ENCODE peak calls at places on chromosomes 4 and X, in nine cellular contexts. Y is glomerular endothelial cell; M is activated CD4-positive, CD25-positive, alpha-beta regulatory T cell; W is EL; I is NCI-H460; L is activated CD4-positive, alpha-beta T cell treated with anti-CD3 and anti-CD28 coated beads, Interleukin-2, amount 10 ng/mL, durations not matched to agents 7 days and 5 days; O is iris pigment epithelial cell; B is H54; D is GM12892. Q is an unnamed sample.
A peak's percentile ranks its signal among the peaks of the same experiment; 100 is the strongest.

GRCh38 chrX:26845051-26845450 is 618.1 kb downstream of the PPP4R3C start:
- DNase-seq in Y (peak; percentile 23), M (no peak), W (no peak), I (no peak), L (no peak), O (peak; percentile 85), B (no peak), D (no peak), Q (no peak)

GRCh38 chr4:122045533-122045932 is 93.7 kb upstream of the TRPC3 start:
- DNase-seq in Y (peak; percentile 88), M (no peak), W (peak; percentile 99), I (peak; percentile 33), L (no peak), O (peak; percentile 90), B (peak; percentile 9), D (no peak), Q (peak; percentile 94)

GRCh38 chr4:150126201-150126879 is 48.1 kb downstream of the DCLK2 start:
- DNase-seq in Y (no peak), M (no peak), W (peak; percentile 53), I (no peak), L (no peak), O (peak; percentile 76), B (no peak), D (no peak), Q (peak; percentile 51)

GRCh38 chrX:115234220-115234557 is 293 bp upstream of the LRCH2 start:
- DNase-seq in Y (no peak), M (no peak), W (no peak), I (no peak), L (no peak), O (peak; percentile 43), B (no peak), D (no peak), Q (no peak)

GRCh38 chrX:88135735-88136134 is 611.3 kb upstream of the CPXCR1 start:
- DNase-seq in Y (no peak), M (no peak), W (no peak), I (peak; percentile 19), L (no peak), O (peak; percentile 0), B (no peak), D (no peak), Q (no peak)

GRCh38 chr4:25949166-25949748 is 35.2 kb downstream of the SMIM20 start:
- DNase-seq in Y (no peak), M (no peak), W (no peak), I (no peak), L (no peak), O (no peak), B (no peak), D (no peak), Q (no peak)

GRCh38 chr4:102869569-102870227 is 906 bp downstream of the CISD2 start:
- DNase-seq in Y (peak; percentile 16), M (no peak), W (no peak), I (no peak), L (no peak), O (no peak), B (no peak), D (no peak), Q (no peak)

GRCh38 chrX:153649178-153649914 is 2.3 kb downstream of the DUSP9 start:
- DNase-seq in Y (no peak), M (no peak), W (peak; percentile 10), I (peak; percentile 54), L (peak; percentile 37), O (no peak), B (peak; percentile 71), D (peak; percentile 69), Q (no peak)

GRCh38 chrX:108304210-108304609 is 134.0 kb downstream of the COL4A6 start:
- DNase-seq in Y (no peak), M (no peak), W (no peak), I (no peak), L (no peak), O (no peak), B (no peak), D (no peak), Q (no peak)

GRCh38 chr4:148116264-148116663 is 325.9 kb downstream of the NR3C2 start:
- DNase-seq in Y (no peak), M (no peak), W (peak; percentile 18), I (no peak), L (no peak), O (peak; percentile 87), B (no peak), D (no peak), Q (peak; percentile 23)

GRCh38 chrX:1150569-1151347 is 61.7 kb downstream of the CRLF2 start:
- DNase-seq in Y (no peak), M (no peak), W (no peak), I (no peak), L (no peak), O (no peak), B (no peak), D (no peak), Q (no peak)

GRCh38 chr4:135371137-135371536 is 1169.5 kb upstream of the PABPC4L start:
- DNase-seq in Y (no peak), M (no peak), W (no peak), I (peak; percentile 2), L (no peak), O (no peak), B (no peak), D (no peak), Q (no peak)

GRCh38 chr4:54322817-54323417 is 93.8 kb downstream of the PDGFRA start:
- DNase-seq in Y (peak; percentile 22), M (no peak), W (peak; percentile 63), I (peak; percentile 52), L (peak; percentile 59), O (peak; percentile 57), B (peak; percentile 49), D (peak; percentile 38), Q (peak; percentile 45)

GRCh38 chr4:87262886-87263285 is 42.5 kb upstream of the KLHL8 start:
- DNase-seq in Y (no peak), M (no peak), W (no peak), I (no peak), L (no peak), O (no peak), B (no peak), D (no peak), Q (no peak)

GRCh38 chr4:165909947-165910346 is 36.9 kb downstream of the TLL1 start:
- DNase-seq in Y (no peak), M (no peak), W (no peak), I (no peak), L (no peak), O (peak; percentile 4), B (no peak), D (no peak), Q (no peak)

GRCh38 chr4:86961605-86962295 is 26.9 kb downstream of the AFF1 start:
- DNase-seq in Y (no peak), M (no peak), W (peak; percentile 6), I (no peak), L (peak; percentile 18), O (no peak), B (no peak), D (no peak), Q (peak; percentile 77)

GRCh38 chrX:132165651-132166050 is 37.8 kb upstream of the FRMD7 start:
- DNase-seq in Y (no peak), M (no peak), W (peak; percentile 4), I (no peak), L (no peak), O (peak; percentile 35), B (no peak), D (no peak), Q (no peak)

GRCh38 chr4:173360587-173361221 is 10.1 kb upstream of the SAP30 start:
- DNase-seq in Y (no peak), M (no peak), W (peak; percentile 19), I (no peak), L (no peak), O (no peak), B (no peak), D (no peak), Q (peak; percentile 10)

GRCh38 chr4:108399610-108400265 is 220.6 kb upstream of the RPL34 start:
- DNase-seq in Y (no peak), M (no peak), W (no peak), I (no peak), L (no peak), O (no peak), B (no peak), D (no peak), Q (no peak)

GRCh38 chr4:8255698-8256441 is 13.7 kb upstream of the HTRA3 start:
- DNase-seq in Y (no peak), M (no peak), W (peak; percentile 29), I (no peak), L (no peak), O (no peak), B (no peak), D (no peak), Q (no peak)

GRCh38 chr4:181909368-181909767 is 333.8 kb upstream of the TENM3 start:
- DNase-seq in Y (no peak), M (no peak), W (peak; percentile 29), I (no peak), L (no peak), O (peak; percentile 76), B (no peak), D (no peak), Q (no peak)

GRCh38 chrX:55033429-55033828 is 2.7 kb upstream of the ALAS2 start:
- DNase-seq in Y (no peak), M (no peak), W (no peak), I (no peak), L (no peak), O (no peak), B (no peak), D (no peak), Q (no peak)

GRCh38 chr4:81512371-81512770 is 40.7 kb upstream of the RASGEF1B start:
- DNase-seq in Y (no peak), M (no peak), W (no peak), I (no peak), L (no peak), O (no peak), B (no peak), D (no peak), Q (no peak)